ENCODE peak calls at places on chromosomes 1 and 21, in five cellular contexts. Y, G, U, R and T are unnamed samples.
A peak's percentile ranks its signal among the peaks of the same experiment; 100 is the strongest.

GRCh38 chr1:108691886-108692723 is at the start of gene PRPF38B:
- DNase-seq in Y (peak; percentile 90), G (peak; percentile 94), U (peak; percentile 90), R (peak; percentile 72), T (peak; percentile 87)

GRCh38 chr1:8075511-8076051 is 49.5 kb upstream of the ERRFI1 start:
- DNase-seq in Y (no peak), G (no peak), U (peak; percentile 36), R (no peak), T (no peak)

GRCh38 chr21:43866659-43867331 is 1.8 kb downstream of the AGPAT3 start:
- DNase-seq in Y (no peak), G (peak; percentile 32), U (peak; percentile 46), R (no peak), T (peak; percentile 64)

GRCh38 chr1:109091196-109092193 is 931 bp downstream of the TMEM167B start:
- DNase-seq in Y (peak; percentile 15), G (no peak), U (no peak), R (no peak), T (no peak)

GRCh38 chr1:51236548-51237312 is 657 bp downstream of the RNF11 start:
- DNase-seq in Y (peak; percentile 52), G (peak; percentile 45), U (peak; percentile 26), R (no peak), T (peak; percentile 27)

GRCh38 chr1:92567211-92567868 is 80.6 kb upstream of the GFI1 start:
- DNase-seq in Y (peak; percentile 70), G (no peak), U (peak; percentile 50), R (no peak), T (no peak)

GRCh38 chr1:201696217-201696761 is 132.7 kb upstream of the IPO9 start:
- DNase-seq in Y (peak; percentile 90), G (no peak), U (peak; percentile 92), R (peak; percentile 63), T (no peak)

GRCh38 chr21:42677339-42678117 is 24.1 kb downstream of the PDE9A start:
- DNase-seq in Y (peak; percentile 67), G (no peak), U (peak; percentile 62), R (no peak), T (no peak)

GRCh38 chr1:66599346-66599745 is 65.4 kb downstream of the SGIP1 start:
- DNase-seq in Y (no peak), G (no peak), U (no peak), R (no peak), T (no peak)

GRCh38 chr1:235646463-235646862 is 3.1 kb downstream of the GNG4 start:
- DNase-seq in Y (no peak), G (no peak), U (no peak), R (no peak), T (no peak)

GRCh38 chr1:225470210-225470609 is 42.4 kb upstream of the LBR start:
- DNase-seq in Y (no peak), G (no peak), U (no peak), R (no peak), T (no peak)

GRCh38 chr1:56776581-56776980 is 42.6 kb downstream of the FYB2 start:
- DNase-seq in Y (no peak), G (no peak), U (no peak), R (no peak), T (no peak)
- H3K9me3 ChIP-seq in Y (no peaks in the 10 kb centered on the region), G (no peaks in the 10 kb centered on the region), U (no peaks in the 10 kb centered on the region), R (no peaks in the 10 kb centered on the region), T (no peaks in the 10 kb centered on the region)

GRCh38 chr1:40508375-40509341 is at the start of gene EXO5:
- DNase-seq in Y (peak; percentile 72), G (peak; percentile 74), U (peak; percentile 45), R (no peak), T (peak; percentile 69)
- H3K9me3 ChIP-seq in Y (no peaks in the 10 kb centered on the region), G (peaks cover 14% of the 10 kb centered on the region), U (peaks cover 5% of the 10 kb centered on the region), R (peaks cover 35% of the 10 kb centered on the region), T (no peaks in the 10 kb centered on the region)

DNA sequence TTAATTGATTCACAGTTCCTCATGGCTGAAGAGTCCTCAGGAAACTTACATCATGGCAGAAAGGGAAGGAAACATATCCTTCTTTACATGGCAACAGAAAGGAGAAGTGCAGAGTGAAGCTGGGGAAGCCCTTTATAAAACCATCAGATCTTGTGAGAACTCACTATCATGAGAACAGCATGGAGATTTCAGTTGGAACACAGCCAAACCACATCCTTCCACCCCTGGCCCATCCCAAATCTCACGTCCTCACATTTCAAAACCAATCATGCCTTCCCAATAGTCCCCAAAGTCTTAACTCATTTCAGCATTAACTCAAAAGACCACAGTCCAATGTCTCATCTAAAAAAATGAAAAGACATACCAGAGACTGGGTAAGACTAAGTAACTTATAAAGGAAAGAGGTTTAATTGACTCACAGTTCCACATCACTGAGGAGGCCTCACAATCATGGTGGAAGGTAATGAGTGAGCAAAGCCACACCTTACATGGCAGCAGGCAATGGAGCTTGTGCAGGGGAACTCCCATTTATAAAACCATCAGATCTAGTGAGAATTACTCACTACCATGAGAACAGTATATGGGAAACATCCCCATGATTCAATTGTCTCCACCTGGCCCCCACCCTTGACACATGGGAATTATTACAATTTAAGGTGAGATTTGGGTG is 105.2 kb downstream of the MRPL39 start:
- DNase-seq in Y (no peak), G (no peak), U (no peak), R (no peak), T (no peak)
- H3K9me3 ChIP-seq in Y (no peaks in the 10 kb centered on the region), G (no peaks in the 10 kb centered on the region), U (no peaks in the 10 kb centered on the region), R (no peaks in the 10 kb centered on the region), T (no peaks in the 10 kb centered on the region)

DNA sequence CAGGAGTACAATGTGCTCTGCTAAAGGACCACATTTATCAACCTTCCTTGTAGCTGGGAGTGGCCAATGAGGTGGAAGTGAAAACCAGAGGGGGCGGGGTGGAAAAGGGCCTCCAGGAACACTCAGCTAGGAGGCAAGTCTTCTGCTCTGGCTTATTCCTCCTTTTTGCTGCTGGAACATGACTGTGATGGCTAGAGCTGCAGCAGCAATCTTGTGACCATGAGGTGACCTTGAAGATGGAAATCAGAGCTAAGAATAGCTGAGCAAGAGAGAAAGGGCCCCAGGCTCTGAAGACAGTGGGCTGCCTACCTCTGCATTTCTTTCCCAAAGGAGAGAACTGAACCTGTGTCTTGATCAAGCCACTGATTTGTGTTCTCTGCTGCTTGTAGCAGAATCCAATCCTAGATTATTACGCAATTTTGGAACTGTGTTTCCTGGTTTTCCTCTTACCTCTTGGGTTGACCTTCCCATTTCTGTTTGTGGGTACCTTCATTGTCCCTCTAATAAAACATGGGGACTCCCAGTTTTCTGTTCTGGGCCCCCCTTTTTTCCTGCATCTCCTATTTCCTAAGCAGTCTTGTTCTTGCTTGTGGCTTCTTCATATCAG is 36.4 kb upstream of the WNT4 start:
- DNase-seq in Y (no peak), G (no peak), U (no peak), R (no peak), T (no peak)
- H3K9me3 ChIP-seq in Y (no peaks in the 10 kb centered on the region), G (no peaks in the 10 kb centered on the region), U (no peaks in the 10 kb centered on the region), R (no peaks in the 10 kb centered on the region), T (no peaks in the 10 kb centered on the region)

GRCh38 chr21:29295066-29295650 is 3.6 kb upstream of the BACH1 start:
- DNase-seq in Y (no peak), G (peak; percentile 76), U (no peak), R (no peak), T (peak; percentile 20)
- H3K9me3 ChIP-seq in Y (no peaks in the 10 kb centered on the region), G (no peaks in the 10 kb centered on the region), U (no peaks in the 10 kb centered on the region), R (peaks cover 14% of the 10 kb centered on the region), T (no peaks in the 10 kb centered on the region)

DNA sequence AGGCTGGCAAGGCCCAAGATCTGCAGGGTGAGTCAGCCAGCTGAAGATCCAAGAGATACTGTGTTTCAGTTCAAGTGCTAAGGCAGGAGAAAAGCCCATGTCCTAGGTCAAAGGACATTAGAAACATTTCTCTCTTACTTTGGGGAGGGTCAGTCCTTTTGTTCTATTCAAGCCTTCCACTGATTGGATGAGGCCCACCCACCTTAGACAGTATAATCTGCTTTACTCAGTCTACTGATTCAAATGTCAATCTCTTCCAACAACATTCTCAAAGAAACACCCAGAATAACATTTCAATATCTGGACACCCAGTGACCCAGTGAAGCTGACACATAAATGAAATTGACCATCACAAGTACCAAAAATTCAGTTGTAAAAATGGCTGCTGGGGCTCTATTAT is 367.8 kb upstream of the ZP4 start:
- DNase-seq in Y (no peak), G (no peak), U (no peak), R (no peak), T (no peak)
- H3K9me3 ChIP-seq in Y (no peaks in the 10 kb centered on the region), G (peaks cover 2% of the 10 kb centered on the region), U (no peaks in the 10 kb centered on the region), R (peaks cover 15% of the 10 kb centered on the region), T (no peaks in the 10 kb centered on the region)

GRCh38 chr1:11407301-11407994 is 71.5 kb upstream of the DISP3 start:
- DNase-seq in Y (no peak), G (no peak), U (no peak), R (no peak), T (no peak)
- H3K9me3 ChIP-seq in Y (no peaks in the 10 kb centered on the region), G (no peaks in the 10 kb centered on the region), U (no peaks in the 10 kb centered on the region), R (no peaks in the 10 kb centered on the region), T (no peaks in the 10 kb centered on the region)

GRCh38 chr21:40457741-40458140 is 389.2 kb downstream of the DSCAM start:
- DNase-seq in Y (no peak), G (no peak), U (no peak), R (no peak), T (no peak)

GRCh38 chr21:40454057-40454456 is 392.9 kb downstream of the DSCAM start:
- DNase-seq in Y (no peak), G (no peak), U (no peak), R (no peak), T (no peak)

GRCh38 chr21:40453183-40453582 is 393.8 kb downstream of the DSCAM start:
- DNase-seq in Y (no peak), G (no peak), U (no peak), R (no peak), T (no peak)
- H3K9me3 ChIP-seq in Y (no peaks in the 10 kb centered on the region), G (peaks cover 1% of the 10 kb centered on the region), U (peaks cover 4% of the 10 kb centered on the region), R (peaks cover 7% of the 10 kb centered on the region), T (no peaks in the 10 kb centered on the region)

GRCh38 chr21:26550357-26550756 is 22.7 kb downstream of the CYYR1 start:
- DNase-seq in Y (peak; percentile 31), G (no peak), U (no peak), R (no peak), T (no peak)

GRCh38 chr21:26554365-26554764 is 18.7 kb downstream of the CYYR1 start:
- DNase-seq in Y (no peak), G (no peak), U (no peak), R (no peak), T (no peak)

GRCh38 chr21:26557106-26557505 is 16.0 kb downstream of the CYYR1 start:
- DNase-seq in Y (no peak), G (no peak), U (no peak), R (no peak), T (no peak)

GRCh38 chr21:26553921-26554320 is 19.2 kb downstream of the CYYR1 start:
- DNase-seq in Y (no peak), G (no peak), U (no peak), R (no peak), T (no peak)

DNA sequence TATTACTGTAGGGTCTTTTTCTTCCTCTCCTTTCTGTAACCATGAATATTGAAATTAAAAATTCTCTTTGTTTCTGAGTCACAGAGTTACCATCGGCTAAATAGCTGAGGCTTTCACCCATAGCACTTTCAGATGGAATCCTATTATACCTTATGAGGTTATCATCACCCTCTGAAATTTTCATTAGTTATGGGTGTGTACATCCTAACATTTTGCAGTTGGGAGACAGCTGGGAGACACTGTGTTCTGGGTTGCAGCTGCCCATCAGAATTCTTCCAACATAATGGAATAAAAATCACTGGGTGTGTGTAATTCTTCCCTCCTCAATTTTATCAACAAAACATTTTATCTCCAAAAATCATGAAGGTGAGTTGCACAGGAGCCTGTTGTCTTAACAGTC is 17.5 kb downstream of the CYYR1 start:
- DNase-seq in Y (no peak), G (no peak), U (no peak), R (no peak), T (no peak)
- H3K9me3 ChIP-seq in Y (no peaks in the 10 kb centered on the region), G (no peaks in the 10 kb centered on the region), U (no peaks in the 10 kb centered on the region), R (no peaks in the 10 kb centered on the region), T (no peaks in the 10 kb centered on the region)